ENCODE peak calls at places on chromosomes 11 and 22, in six cellular contexts. U, R, C, O, P and T are unnamed samples.

GRCh38 chr11:110518809-110519514 is 89.2 kb downstream of the FDX1 start:
- DNase-seq in U (no peak), R (no peak), C (peak; percentile 35), O (no peak), P (no peak), T (no peak)

GRCh38 chr11:64723907-64724862 is 1.2 kb upstream of the NRXN2 start:
- DNase-seq in U (no peak), R (peak; percentile 21), C (no peak), O (no peak), P (no peak), T (no peak)

GRCh38 chr22:19271856-19272535 is 19.5 kb downstream of the CLTCL1 start:
- DNase-seq in U (no peak), R (no peak), C (no peak), O (no peak), P (no peak), T (no peak)

GRCh38 chr22:44363980-44364749 is 51.4 kb upstream of the SHISAL1 start:
- DNase-seq in U (no peak), R (peak; percentile 51), C (no peak), O (peak; percentile 61), P (no peak), T (no peak)

GRCh38 chr11:128890543-128891409 is at the start of gene KCNJ5:
- DNase-seq in U (peak; percentile 56), R (peak; percentile 80), C (no peak), O (peak; percentile 52), P (peak; percentile 36), T (no peak)

GRCh38 chr11:44260081-44260480 is 49.9 kb downstream of the ALX4 start:
- DNase-seq in U (no peak), R (no peak), C (no peak), O (no peak), P (no peak), T (no peak)

GRCh38 chr11:72812604-72812967 is 1.6 kb upstream of the ATG16L2 start:
- DNase-seq in U (no peak), R (no peak), C (no peak), O (no peak), P (no peak), T (peak; percentile 17)

GRCh38 chr11:32575070-32575469 is 8.6 kb upstream of the EIF3M start:
- DNase-seq in U (no peak), R (no peak), C (no peak), O (no peak), P (no peak), T (no peak)

GRCh38 chr11:44255406-44256071 is 54.4 kb downstream of the ALX4 start:
- DNase-seq in U (no peak), R (no peak), C (no peak), O (no peak), P (no peak), T (no peak)

GRCh38 chr11:74877132-74877531 is 71.8 kb downstream of the XRRA1 start:
- DNase-seq in U (no peak), R (no peak), C (no peak), O (no peak), P (peak; percentile 49), T (no peak)

GRCh38 chr11:85953491-85954143 is 98.4 kb downstream of the CCDC83 start:
- DNase-seq in U (no peak), R (no peak), C (no peak), O (no peak), P (no peak), T (no peak)

GRCh38 chr11:113833151-113833550 is 42.2 kb downstream of the USP28 start:
- DNase-seq in U (no peak), R (no peak), C (no peak), O (no peak), P (no peak), T (no peak)

GRCh38 chr22:22019659-22020424 is 37.3 kb upstream of the TOP3B start:
- DNase-seq in U (no peak), R (no peak), C (no peak), O (no peak), P (no peak), T (no peak)

GRCh38 chr11:1888811-1889526 is 2.7 kb downstream of the PRR33 start:
- DNase-seq in U (peak; percentile 42), R (peak; percentile 71), C (no peak), O (peak; percentile 35), P (peak; percentile 87), T (no peak)

GRCh38 chr11:1916132-1916985 is 3.1 kb upstream of the TNNT3 start:
- DNase-seq in U (no peak), R (peak; percentile 57), C (no peak), O (no peak), P (peak; percentile 49), T (no peak)

GRCh38 chr11:88520391-88520790 is 182.9 kb upstream of the CTSC start:
- DNase-seq in U (no peak), R (no peak), C (no peak), O (no peak), P (no peak), T (no peak)

GRCh38 chr22:46171940-46172339 is 21.6 kb downstream of the PPARA start:
- DNase-seq in U (no peak), R (no peak), C (peak; percentile 75), O (peak; percentile 35), P (no peak), T (no peak)

GRCh38 chr11:34068098-34068497 is 16.6 kb downstream of the CAPRIN1 start:
- DNase-seq in U (no peak), R (no peak), C (no peak), O (no peak), P (no peak), T (no peak)

GRCh38 chr11:130675456-130675855 is 227.0 kb downstream of the ADAMTS15 start:
- DNase-seq in U (no peak), R (no peak), C (no peak), O (peak; percentile 89), P (no peak), T (no peak)

GRCh38 chr22:42350373-42350772 is 79.9 kb upstream of the TCF20 start:
- DNase-seq in U (no peak), R (no peak), C (no peak), O (no peak), P (no peak), T (no peak)

GRCh38 chr22:17162731-17163130 is 3.7 kb upstream of the HDHD5 start:
- DNase-seq in U (no peak), R (no peak), C (no peak), O (no peak), P (no peak), T (no peak)

GRCh38 chr11:93857413-93858185 is 7.2 kb upstream of the VSTM5 start:
- DNase-seq in U (no peak), R (no peak), C (no peak), O (no peak), P (no peak), T (no peak)

GRCh38 chr11:46738887-46739286 is 19.9 kb downstream of the F2 start:
- DNase-seq in U (no peak), R (no peak), C (no peak), O (no peak), P (no peak), T (no peak)

GRCh38 chr22:20591660-20592310 is 84.4 kb downstream of the MED15 start:
- DNase-seq in U (peak; percentile 27), R (peak; percentile 64), C (no peak), O (no peak), P (no peak), T (peak; percentile 46)

GRCh38 chr22:37175414-37176144 is 12.5 kb downstream of the C1QTNF6 start:
- DNase-seq in U (no peak), R (peak; percentile 56), C (no peak), O (no peak), P (no peak), T (no peak)

GRCh38 chr22:44201556-44202129 is 20.9 kb downstream of the PARVG start:
- DNase-seq in U (no peak), R (no peak), C (no peak), O (no peak), P (no peak), T (no peak)

GRCh38 chr22:42462016-42462415 is 29.8 kb upstream of the NFAM1 start:
- DNase-seq in U (no peak), R (no peak), C (no peak), O (no peak), P (no peak), T (peak; percentile 67)

GRCh38 chr11:110086892-110087309 is 6.3 kb upstream of the ZC3H12C start:
- DNase-seq in U (no peak), R (no peak), C (no peak), O (no peak), P (no peak), T (no peak)

GRCh38 chr22:37516456-37516855 is 2.8 kb downstream of the CARD10 start:
- DNase-seq in U (no peak), R (no peak), C (no peak), O (no peak), P (no peak), T (no peak)

GRCh38 chr11:68043349-68044144 is 4.7 kb downstream of the TCIRG1 start:
- DNase-seq in U (no peak), R (peak; percentile 66), C (peak; percentile 14), O (no peak), P (peak; percentile 6), T (peak; percentile 15)

GRCh38 chr22:35631597-35631996 is 14.5 kb upstream of the MB start:
- DNase-seq in U (peak; percentile 59), R (peak; percentile 73), C (no peak), O (no peak), P (peak; percentile 66), T (peak; percentile 31)